ENCODE peak calls at places on chromosomes 5 and 9, in nine cellular contexts. B is HCT116, D is NB4, P is GM13977, O is fibroblast of villous mesenchyme, Z is B cell, H is bronchial epithelial cell, R is chondrocyte, L is A673. W is an unnamed sample.

GRCh38 chr9:74449060-74449459 is 48.1 kb upstream of the RORB start:
- DNase-seq in B (no peak), D (no peak), P (no peak), O (no peak), Z (no peak), H (no peak), R (no peak), L (no peak), W (no peak)

GRCh38 chr5:34045996-34046395 is 3.0 kb upstream of the C1QTNF3 start:
- DNase-seq in B (no peak), D (no peak), P (no peak), O (peak; percentile 13), Z (no peak), H (peak; percentile 91), R (no peak), L (no peak), W (no peak)

GRCh38 chr9:134225186-134225585 is 60.8 kb upstream of the RNU6ATAC start:
- DNase-seq in B (no peak), D (no peak), P (no peak), O (no peak), Z (no peak), H (no peak), R (peak; percentile 79), L (no peak), W (no peak)

GRCh38 chr9:70601000-70601929 is 186.8 kb upstream of the KLF9 start:
- DNase-seq in B (no peak), D (no peak), P (no peak), O (peak; percentile 100), Z (no peak), H (peak; percentile 76), R (peak; percentile 96), L (peak; percentile 84), W (no peak)

GRCh38 chr9:134403292-134403681 is 77.0 kb downstream of the RXRA start:
- DNase-seq in B (no peak), D (no peak), P (no peak), O (no peak), Z (no peak), H (no peak), R (no peak), L (no peak), W (no peak)

GRCh38 chr9:93020151-93020550 is 38.4 kb upstream of the SUSD3 start:
- DNase-seq in B (no peak), D (no peak), P (no peak), O (no peak), Z (no peak), H (no peak), R (peak; percentile 77), L (no peak), W (no peak)

GRCh38 chr5:178130576-178131445 is at the start of gene RMND5B:
- DNase-seq in B (peak; percentile 37), D (peak; percentile 87), P (peak; percentile 95), O (peak; percentile 81), Z (peak; percentile 93), H (peak; percentile 34), R (no peak), L (peak; percentile 84), W (peak; percentile 97)

GRCh38 chr9:95937131-95937530 is 61.6 kb downstream of the ERCC6L2 start:
- DNase-seq in B (no peak), D (no peak), P (no peak), O (no peak), Z (no peak), H (peak; percentile 86), R (no peak), L (no peak), W (no peak)

GRCh38 chr5:491119-491855 is 33.0 kb downstream of the SLC9A3 start:
- DNase-seq in B (no peak), D (no peak), P (no peak), O (no peak), Z (no peak), H (no peak), R (no peak), L (no peak), W (no peak)

GRCh38 chr9:89489548-89490527 is 8.1 kb downstream of the SEMA4D start:
- DNase-seq in B (no peak), D (no peak), P (peak; percentile 64), O (no peak), Z (peak; percentile 59), H (no peak), R (no peak), L (no peak), W (no peak)

GRCh38 chr9:130321539-130321938 is 56.0 kb downstream of the HMCN2 start:
- DNase-seq in B (no peak), D (no peak), P (no peak), O (no peak), Z (no peak), H (no peak), R (no peak), L (no peak), W (no peak)

GRCh38 chr5:143887302-143887638 is 75.3 kb downstream of the HMHB1 start:
- DNase-seq in B (no peak), D (no peak), P (no peak), O (peak; percentile 30), Z (no peak), H (peak; percentile 39), R (no peak), L (peak; percentile 64), W (no peak)

GRCh38 chr9:35645736-35646582 is 4.8 kb downstream of the SIT1 start:
- DNase-seq in B (peak; percentile 22), D (peak; percentile 84), P (peak; percentile 24), O (peak; percentile 26), Z (no peak), H (peak; percentile 71), R (no peak), L (no peak), W (peak; percentile 47)

GRCh38 chr5:158634713-158635112 is 465.0 kb downstream of the EBF1 start:
- DNase-seq in B (no peak), D (no peak), P (no peak), O (no peak), Z (no peak), H (no peak), R (no peak), L (no peak), W (no peak)

GRCh38 chr5:111928501-111928900 is 171.5 kb upstream of the NREP start:
- DNase-seq in B (no peak), D (peak; percentile 74), P (no peak), O (no peak), Z (no peak), H (no peak), R (no peak), L (no peak), W (no peak)

GRCh38 chr5:124662261-124662781 is 84.1 kb downstream of the ZNF608 start:
- DNase-seq in B (peak; percentile 70), D (no peak), P (no peak), O (no peak), Z (no peak), H (no peak), R (no peak), L (no peak), W (no peak)

GRCh38 chr5:108858959-108859358 is 111.3 kb downstream of the FER start:
- DNase-seq in B (no peak), D (peak; percentile 84), P (peak; percentile 58), O (no peak), Z (peak; percentile 42), H (peak; percentile 36), R (no peak), L (peak; percentile 14), W (peak; percentile 60)

GRCh38 chr5:168609806-168610482 is 30.8 kb upstream of the PANK3 start:
- DNase-seq in B (no peak), D (no peak), P (no peak), O (no peak), Z (no peak), H (no peak), R (no peak), L (peak; percentile 11), W (no peak)

GRCh38 chr9:34503406-34503805 is 19.4 kb downstream of the ENHO start:
- DNase-seq in B (no peak), D (no peak), P (no peak), O (no peak), Z (no peak), H (no peak), R (no peak), L (no peak), W (no peak)
- TF ChIP-seq CTCF in B (no peak), D (no peak), P (no peak), O (no peak), Z (no peak), H (no peak), R (no peak), L (no peak), W (no peak)

GRCh38 chr9:127537792-127538191 is 74.3 kb upstream of the STXBP1 start:
- DNase-seq in B (no peak), D (no peak), P (peak; percentile 52), O (no peak), Z (no peak), H (no peak), R (no peak), L (no peak), W (peak; percentile 49)
- TF ChIP-seq CTCF in B (no peak), D (no peak), P (peak; percentile 15), O (peak; percentile 43), Z (no peak), H (peak; percentile 50), R (peak; percentile 67), L (no peak), W (no peak)

GRCh38 chr9:126113756-126114408 is 212.7 kb upstream of the MVB12B start:
- DNase-seq in B (no peak), D (no peak), P (no peak), O (no peak), Z (no peak), H (no peak), R (no peak), L (no peak), W (no peak)

GRCh38 chr9:126113176-126113575 is 213.5 kb upstream of the MVB12B start:
- DNase-seq in B (no peak), D (no peak), P (no peak), O (no peak), Z (no peak), H (no peak), R (peak; percentile 38), L (no peak), W (no peak)

GRCh38 chr9:126114409-126114760 is 212.2 kb upstream of the MVB12B start:
- DNase-seq in B (no peak), D (no peak), P (no peak), O (no peak), Z (no peak), H (no peak), R (no peak), L (no peak), W (no peak)

GRCh38 chr9:126111556-126111955 is 215.1 kb upstream of the MVB12B start:
- DNase-seq in B (no peak), D (no peak), P (no peak), O (no peak), Z (no peak), H (no peak), R (peak; percentile 25), L (no peak), W (no peak)

GRCh38 chr9:126112135-126112720 is 214.4 kb upstream of the MVB12B start:
- DNase-seq in B (no peak), D (no peak), P (no peak), O (no peak), Z (no peak), H (no peak), R (no peak), L (no peak), W (no peak)
- TF ChIP-seq CTCF in B (no peak), D (no peak), P (no peak), O (no peak), Z (no peak), H (no peak), R (no peak), L (no peak), W (no peak)

GRCh38 chr9:108535526-108535925 is 320.3 kb downstream of the ACTL7B start:
- DNase-seq in B (no peak), D (peak; percentile 36), P (peak; percentile 28), O (no peak), Z (peak; percentile 6), H (no peak), R (no peak), L (peak; percentile 25), W (peak; percentile 29)
- TF ChIP-seq CTCF in B (no peak), D (peak; percentile 61), P (peak; percentile 46), O (peak; percentile 39), Z (peak; percentile 16), H (no peak), R (peak; percentile 69), L (peak; percentile 53), W (peak; percentile 28)

W was measured in GM20000.